ENCODE peak calls at places on chromosome 7, in seven cellular contexts. Q is activated naive CD8-positive, alpha-beta T cell treated with anti-CD3 and anti-CD28 coated beads for 36 hours; I is GM23248; X is stimulated activated CD8-positive, alpha-beta memory T cell treated with anti-CD3 and anti-CD28 coated beads, Interleukin-4, amount 100 ng/mL, for 4 hours; P is upper lobe of right lung; A is HepG2; O is activated naive CD4-positive, alpha-beta T cell treated with Interleukin-2 at 50 U/mL for 16 hours. W is an unnamed sample.
A peak's percentile ranks its signal among the peaks of the same experiment; 100 is the strongest.

GRCh38 chr7:47982610-47983009 is 3.2 kb upstream of the HUS1 start:
- DNase-seq in I (peak; percentile 55), A (no peak), O (no peak), P (no peak), X (no peak), Q (no peak), W (no peak)

GRCh38 chr7:821688-822087 is 10.6 kb upstream of the SUN1 start:
- DNase-seq in X (no peak), P (no peak), Q (no peak), O (no peak), A (no peak), I (no peak), W (no peak)

GRCh38 chr7:30564243-30564892 is 30.3 kb upstream of the GARS1 start:
- DNase-seq in I (peak; percentile 82), A (peak; percentile 75), X (peak; percentile 66), P (peak; percentile 81), O (peak; percentile 77), Q (peak; percentile 67), W (peak; percentile 81)

GRCh38 chr7:153886506-153887391 is 165.4 kb upstream of the DPP6 start:
- DNase-seq in I (peak; percentile 1), Q (no peak), O (no peak), P (no peak), X (no peak), A (no peak), W (no peak)

GRCh38 chr7:157690058-157690832 is 353.4 kb downstream of the DNAJB6 start:
- DNase-seq in A (no peak), Q (no peak), P (peak; percentile 48), I (peak; percentile 29), X (no peak), O (no peak), W (no peak)

GRCh38 chr7:92834661-92835139 is 1.7 kb downstream of the CDK6 start:
- DNase-seq in A (no peak), Q (peak; percentile 12), X (no peak), O (peak; percentile 32), I (peak; percentile 47), P (peak; percentile 71), W (peak; percentile 10)

GRCh38 chr7:36021367-36021766 is 131.7 kb upstream of the EEPD1 start:
- DNase-seq in Q (no peak), A (no peak), X (no peak), I (peak; percentile 10), P (no peak), O (no peak), W (no peak)

GRCh38 chr7:3300221-3300650 is 816 bp upstream of the SDK1 start:
- DNase-seq in A (peak; percentile 3), Q (no peak), P (no peak), X (no peak), I (peak; percentile 6), O (no peak), W (no peak)

GRCh38 chr7:128406986-128407589 is 2.7 kb downstream of the IMPDH1 start:
- DNase-seq in X (no peak), A (no peak), Q (no peak), P (no peak), O (no peak), I (no peak), W (no peak)

GRCh38 chr7:100867040-100867795 is at the start of gene TRIP6:
- DNase-seq in X (peak; percentile 48), A (no peak), Q (peak; percentile 74), I (peak; percentile 95), O (peak; percentile 69), P (peak; percentile 92), W (peak; percentile 81)

GRCh38 chr7:137846588-137847417 is at the start of gene DGKI:
- DNase-seq in O (no peak), I (peak; percentile 70), X (no peak), Q (peak; percentile 25), A (no peak), P (peak; percentile 63), W (no peak)

GRCh38 chr7:98051118-98051744 is 55.4 kb upstream of the LMTK2 start:
- DNase-seq in A (peak; percentile 10), I (no peak), O (peak; percentile 52), P (no peak), X (peak; percentile 13), Q (peak; percentile 62), W (no peak)

GRCh38 chr7:150971242-150972048 is 6.7 kb downstream of the KCNH2 start:
- DNase-seq in O (no peak), I (no peak), Q (no peak), X (no peak), P (no peak), A (no peak), W (no peak)

GRCh38 chr7:28293529-28293835 is 112.9 kb upstream of the JAZF1 start:
- DNase-seq in I (peak; percentile 25), P (no peak), A (no peak), Q (no peak), O (no peak), X (no peak), W (no peak)

GRCh38 chr7:158263964-158264748 is 323.5 kb downstream of the PTPRN2 start:
- DNase-seq in O (no peak), X (no peak), Q (no peak), P (peak; percentile 40), A (peak; percentile 89), I (no peak), W (no peak)

GRCh38 chr7:48274662-48275061 is 103.4 kb downstream of the ABCA13 start:
- DNase-seq in I (peak; percentile 18), A (no peak), O (no peak), Q (no peak), X (no peak), P (no peak), W (no peak)

GRCh38 chr7:47572101-47572460 is 9.8 kb downstream of the TNS3 start:
- DNase-seq in P (no peak), O (no peak), X (no peak), I (peak; percentile 83), A (no peak), Q (no peak), W (no peak)

GRCh38 chr7:75776295-75776971 is 4.4 kb upstream of the CCL26 start:
- DNase-seq in Q (peak; percentile 64), O (peak; percentile 64), A (no peak), X (peak; percentile 19), P (no peak), I (peak; percentile 92), W (no peak)

GRCh38 chr7:138665669-138666140 is 35.5 kb downstream of the SVOPL start:
- DNase-seq in P (no peak), Q (no peak), X (no peak), I (no peak), O (no peak), A (peak; percentile 86), W (no peak)

GRCh38 chr7:116582806-116583444 is 58.1 kb downstream of the CAV1 start:
- DNase-seq in Q (no peak), X (no peak), I (peak; percentile 96), A (no peak), O (no peak), P (no peak), W (no peak)

GRCh38 chr7:3080106-3080505 is 36.4 kb upstream of the CARD11 start:
- DNase-seq in A (no peak), I (no peak), Q (no peak), O (no peak), P (no peak), X (no peak), W (no peak)

GRCh38 chr7:106959753-106960152 is 84.8 kb upstream of the PRKAR2B start:
- DNase-seq in I (no peak), Q (no peak), P (no peak), X (no peak), A (no peak), O (no peak), W (no peak)

GRCh38 chr7:116139807-116140206 is 70.5 kb upstream of the TES start:
- DNase-seq in A (no peak), X (no peak), Q (no peak), I (no peak), O (no peak), P (no peak), W (no peak)

GRCh38 chr7:136086712-136087111 is 109.6 kb upstream of the MTPN start:
- DNase-seq in O (no peak), A (peak; percentile 53), Q (no peak), P (no peak), I (peak; percentile 87), X (no peak), W (peak; percentile 8)

GRCh38 chr7:23863209-23863798 is 153.3 kb downstream of the STK31 start:
- DNase-seq in P (no peak), O (no peak), X (no peak), A (peak; percentile 16), I (peak; percentile 47), Q (peak; percentile 6), W (no peak)

GRCh38 chr7:105796365-105796764 is 80.0 kb downstream of the ATXN7L1 start:
- DNase-seq in P (no peak), Q (no peak), A (no peak), O (no peak), X (no peak), I (peak; percentile 64), W (no peak)

GRCh38 chr7:2203551-2204300 is 29.0 kb downstream of the MAD1L1 start:
- DNase-seq in P (peak; percentile 37), I (no peak), O (no peak), Q (no peak), A (no peak), X (no peak), W (no peak)

GRCh38 chr7:36355490-36355889 is 34.2 kb upstream of the ANLN start:
- DNase-seq in Q (no peak), A (no peak), O (no peak), X (no peak), P (no peak), I (no peak), W (no peak)

GRCh38 chr7:44533301-44534055 is 7.7 kb downstream of the NPC1L1 start:
- DNase-seq in Q (no peak), I (peak; percentile 37), A (no peak), X (no peak), P (no peak), O (no peak), W (no peak)

GRCh38 chr7:105800442-105800841 is 76.0 kb downstream of the ATXN7L1 start:
- DNase-seq in P (no peak), O (peak; percentile 26), I (peak; percentile 57), X (no peak), A (no peak), Q (no peak), W (no peak)

GRCh38 chr7:101740981-101741725 is 76.3 kb upstream of the CUX1 start:
- DNase-seq in X (no peak), I (no peak), P (no peak), A (no peak), Q (peak; percentile 9), O (no peak), W (no peak)

GRCh38 chr7:101125989-101126650 is 784 bp upstream of the SERPINE1 start:
- DNase-seq in O (no peak), X (no peak), P (peak; percentile 72), Q (no peak), I (peak; percentile 84), A (peak; percentile 87), W (no peak)